ENCODE peak calls at places on chromosomes 3 and 15, in nine cellular contexts. V, D, L, N, T, K, M, I and Y are unnamed samples.

GRCh38 chr3:10570196-10570946 is 65.0 kb upstream of the ATP2B2 start:
- DNase-seq in V (no peak), D (no peak), L (peak; percentile 46), N (no peak), T (no peak), K (peak; percentile 65), M (no peak), I (no peak), Y (no peak)

GRCh38 chr3:19901337-19901736 is 32.7 kb downstream of the EFHB start:
- DNase-seq in V (no peak), D (no peak), L (peak; percentile 10), N (no peak), T (no peak), K (no peak), M (no peak), I (no peak), Y (no peak)

GRCh38 chr3:166837535-166837934 is 542.6 kb downstream of the ZBBX start:
- DNase-seq in V (no peak), D (peak; percentile 1), L (peak; percentile 13), N (no peak), T (no peak), K (no peak), M (peak; percentile 5), I (peak; percentile 54), Y (peak; percentile 51)

GRCh38 chr3:72680766-72681165 is 167.5 kb downstream of the SHQ1 start:
- DNase-seq in V (no peak), D (no peak), L (no peak), N (no peak), T (no peak), K (no peak), M (no peak), I (no peak), Y (no peak)

GRCh38 chr3:53804697-53805462 is 41.3 kb downstream of the CHDH start:
- DNase-seq in V (peak; percentile 20), D (no peak), L (peak; percentile 77), N (no peak), T (peak; percentile 80), K (no peak), M (no peak), I (peak; percentile 66), Y (no peak)

GRCh38 chr15:28005004-28005527 is 94.0 kb downstream of the OCA2 start:
- DNase-seq in V (no peak), D (no peak), L (no peak), N (no peak), T (no peak), K (no peak), M (no peak), I (no peak), Y (no peak)

GRCh38 chr3:159928692-159929091 is 59.9 kb upstream of the IL12A start:
- DNase-seq in V (no peak), D (peak; percentile 96), L (peak; percentile 96), N (no peak), T (peak; percentile 100), K (no peak), M (no peak), I (peak; percentile 95), Y (peak; percentile 93)

GRCh38 chr3:114899186-114899931 is 247.7 kb downstream of the ZBTB20 start:
- DNase-seq in V (no peak), D (peak; percentile 90), L (no peak), N (no peak), T (no peak), K (peak; percentile 65), M (peak; percentile 16), I (no peak), Y (no peak)

GRCh38 chr3:72563690-72564370 is 284.4 kb downstream of the SHQ1 start:
- DNase-seq in V (no peak), D (no peak), L (no peak), N (no peak), T (no peak), K (no peak), M (no peak), I (peak; percentile 7), Y (no peak)

GRCh38 chr15:38614621-38615020 is 50.0 kb upstream of the RASGRP1 start:
- DNase-seq in V (no peak), D (no peak), L (no peak), N (no peak), T (no peak), K (no peak), M (no peak), I (no peak), Y (no peak)

GRCh38 chr3:187623285-187623814 is 46.8 kb downstream of the SST start:
- DNase-seq in V (no peak), D (no peak), L (no peak), N (no peak), T (no peak), K (no peak), M (no peak), I (no peak), Y (no peak)

GRCh38 chr15:33852570-33852969 is 115.7 kb upstream of the CHRM5 start:
- DNase-seq in V (no peak), D (no peak), L (peak; percentile 67), N (no peak), T (peak; percentile 60), K (no peak), M (no peak), I (peak; percentile 43), Y (peak; percentile 66)

GRCh38 chr15:55387027-55387426 is 21.1 kb downstream of the CCPG1 start:
- DNase-seq in V (no peak), D (no peak), L (no peak), N (no peak), T (no peak), K (no peak), M (no peak), I (peak; percentile 71), Y (no peak)

GRCh38 chr15:60006203-60006782 is 2.2 kb downstream of the FOXB1 start:
- DNase-seq in V (no peak), D (no peak), L (peak; percentile 35), N (peak; percentile 37), T (peak; percentile 15), K (no peak), M (no peak), I (peak; percentile 20), Y (peak; percentile 91)

GRCh38 chr15:69841046-69841828 is 256.5 kb downstream of the TLE3 start:
- DNase-seq in V (no peak), D (no peak), L (peak; percentile 35), N (no peak), T (peak; percentile 34), K (no peak), M (no peak), I (no peak), Y (no peak)

GRCh38 chr15:48389701-48390143 is 58.5 kb downstream of the DUT start:
- DNase-seq in V (no peak), D (no peak), L (peak; percentile 43), N (no peak), T (peak; percentile 86), K (no peak), M (no peak), I (no peak), Y (no peak)

GRCh38 chr15:43225201-43225949 is 4.6 kb upstream of the EPB42 start:
- DNase-seq in V (no peak), D (no peak), L (peak; percentile 73), N (peak; percentile 14), T (peak; percentile 66), K (peak; percentile 32), M (peak; percentile 48), I (peak; percentile 59), Y (peak; percentile 62)

GRCh38 chr15:63283126-63283525 is 5.7 kb downstream of the APH1B start:
- DNase-seq in V (no peak), D (no peak), L (no peak), N (no peak), T (no peak), K (no peak), M (no peak), I (no peak), Y (no peak)

GRCh38 chr15:78507831-78508160 is 419 bp downstream of the HYKK start:
- DNase-seq in V (no peak), D (no peak), L (no peak), N (peak; percentile 2), T (no peak), K (no peak), M (peak; percentile 34), I (no peak), Y (no peak)

GRCh38 chr3:18351069-18351628 is 74.0 kb downstream of the SATB1 start:
- DNase-seq in V (no peak), D (no peak), L (no peak), N (no peak), T (no peak), K (no peak), M (no peak), I (no peak), Y (no peak)

GRCh38 chr15:66864086-66864830 is 162.2 kb downstream of the SMAD6 start:
- DNase-seq in V (no peak), D (no peak), L (no peak), N (no peak), T (no peak), K (no peak), M (no peak), I (no peak), Y (peak; percentile 1)

GRCh38 chr3:21436846-21437245 is 314.2 kb downstream of the ZNF385D start:
- DNase-seq in V (no peak), D (no peak), L (no peak), N (no peak), T (no peak), K (no peak), M (no peak), I (no peak), Y (no peak)

GRCh38 chr3:160748226-160748625 is 7.8 kb upstream of the PPM1L start:
- DNase-seq in V (no peak), D (no peak), L (no peak), N (no peak), T (no peak), K (peak; percentile 32), M (no peak), I (no peak), Y (no peak)